ENCODE peak calls at places on chromosomes 3 and 15, in four cellular contexts. T is A549, U is K562, H is GM12878. P is an unnamed sample.

GRCh38 chr3:106740116-106740515 is 637.1 kb upstream of the CCDC54 start:
- DNase-seq in H (no peak), T (no peak), U (no peak), P (no peak)

GRCh38 chr3:36403661-36404060 is 23.4 kb downstream of the STAC start:
- DNase-seq in U (no peak), H (no peak), T (no peak), P (no peak)

GRCh38 chr3:133440652-133441051 is 40.8 kb downstream of the BFSP2 start:
- DNase-seq in T (no peak), H (no peak), U (no peak), P (no peak)

GRCh38 chr3:69698728-69699127 is 40.5 kb upstream of the MITF start:
- DNase-seq in H (no peak), T (no peak), U (no peak), P (no peak)

GRCh38 chr3:137709011-137709601 is 55.0 kb upstream of the SOX14 start:
- DNase-seq in U (no peak), T (peak), H (no peak), P (peak)

GRCh38 chr3:129633751-129634481 is 27.4 kb upstream of the PLXND1 start:
- DNase-seq in U (no peak), T (no peak), H (no peak), P (peak)

GRCh38 chr3:70067860-70068479 is 68.4 kb downstream of the SAMMSON start:
- DNase-seq in H (no peak), U (no peak), T (no peak), P (no peak)

GRCh38 chr3:112378989-112379692 is 46.2 kb downstream of the CD200 start:
- DNase-seq in T (no peak), U (no peak), H (no peak), P (no peak)

GRCh38 chr3:88180398-88180999 is 30.7 kb downstream of the C3orf38 start:
- DNase-seq in T (peak), H (peak), U (no peak), P (peak)

DNA sequence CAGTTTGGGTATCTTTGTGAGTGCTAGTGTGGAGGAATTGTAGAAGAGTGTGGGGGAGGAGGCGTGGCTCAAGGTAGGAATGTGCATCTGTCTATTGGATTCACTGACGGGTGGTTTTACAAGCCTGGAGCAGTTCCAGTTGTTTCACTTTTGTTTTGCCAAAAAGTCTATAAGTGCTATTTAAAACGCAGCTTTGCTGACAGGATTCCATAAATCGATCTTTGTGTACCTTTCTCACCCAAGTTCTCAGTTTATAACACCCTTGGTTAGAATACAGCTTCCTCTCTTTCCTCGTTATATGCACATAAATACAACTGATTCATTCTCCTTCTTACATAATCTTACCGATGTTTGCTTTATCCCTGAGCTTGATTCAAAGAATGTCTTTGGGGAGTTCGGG is 123.2 kb upstream of the UBE2E2 start:
- DNase-seq in H (no peak), U (no peak), T (peak), P (no peak)
- TF ChIP-seq RCOR1 in H (no peak), U (no peak), T (no peak), P (no peak)

GRCh38 chr3:145854486-145854885 is 306.5 kb downstream of the PLOD2 start:
- DNase-seq in T (no peak), H (no peak), U (no peak), P (no peak)
- TF ChIP-seq MAX in T (no peak), H (no peak), U (no peak), P (no peak)

GRCh38 chr3:109112946-109113345 is 5.0 kb downstream of the MORC1 start:
- DNase-seq in T (no peak), U (no peak), H (no peak), P (no peak)

GRCh38 chr3:109113361-109113760 is 4.6 kb downstream of the MORC1 start:
- DNase-seq in H (no peak), T (no peak), U (no peak), P (no peak)

GRCh38 chr3:109114746-109115145 is 3.2 kb downstream of the MORC1 start:
- DNase-seq in H (no peak), T (no peak), U (no peak), P (no peak)

GRCh38 chr3:109117939-109118338 is at the start of gene MORC1:
- DNase-seq in H (no peak), U (peak), T (no peak), P (no peak)

DNA sequence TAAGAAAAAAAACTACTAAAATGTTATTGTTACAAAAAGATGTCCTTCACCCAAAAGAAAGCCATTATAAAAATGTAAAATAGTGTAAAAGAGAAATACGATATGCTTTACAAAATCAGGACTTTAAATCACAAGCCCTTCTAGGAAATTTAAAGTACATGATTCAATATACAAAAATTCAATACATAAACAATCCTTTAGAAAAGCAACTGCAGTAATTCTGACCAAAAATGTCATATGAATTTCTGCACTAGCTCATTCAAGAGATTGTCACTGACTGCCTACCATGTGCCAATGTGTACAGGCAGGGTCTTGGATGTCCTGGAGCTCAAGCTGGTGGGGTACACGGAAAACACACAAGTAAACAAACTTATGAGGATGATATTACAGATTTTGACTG is 2.5 kb downstream of the MORC1 start:
- DNase-seq in T (no peak), U (no peak), H (no peak), P (no peak)
- TF ChIP-seq CHD2 in T (no peak), U (no peak), H (no peak), P (no peak)

DNA sequence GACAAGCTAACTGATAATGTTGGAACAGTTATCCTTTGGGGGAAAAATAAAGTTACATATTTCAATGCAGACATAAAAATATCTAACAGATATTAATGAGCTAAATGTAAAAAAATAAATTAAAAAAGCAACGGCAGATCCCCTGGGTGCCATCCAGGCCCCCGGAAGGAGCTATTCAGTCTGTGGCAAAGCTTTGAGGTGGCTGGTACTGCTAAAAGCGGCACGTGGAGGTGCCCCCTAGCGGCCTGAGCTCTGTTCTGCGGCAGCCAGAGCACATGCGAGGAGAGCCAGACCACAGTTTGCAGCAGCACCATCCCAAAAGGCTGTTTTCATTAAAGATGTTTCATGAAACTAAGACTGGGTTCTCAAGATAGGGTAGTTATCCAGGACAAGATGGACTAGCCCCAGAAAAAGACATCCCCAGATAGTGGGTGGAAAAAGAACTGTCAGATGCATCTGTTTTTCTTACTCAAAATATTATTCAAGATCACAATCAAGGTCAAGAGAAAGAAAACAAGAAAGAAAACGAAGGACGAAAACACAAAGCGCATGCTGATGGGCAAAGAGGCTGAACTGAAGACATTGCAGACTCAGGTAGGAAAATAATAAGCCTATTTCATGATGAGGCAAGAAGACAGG is 18.7 kb downstream of the AP3S2 start:
- DNase-seq in H (no peak), U (peak), T (peak), P (peak)
- TF ChIP-seq RCOR1 in H (no peak), U (no peak), T (no peak), P (no peak)

GRCh38 chr3:64717872-64718613 is 30.2 kb upstream of the ADAMTS9 start:
- DNase-seq in T (no peak), H (no peak), U (peak), P (no peak)
- TF ChIP-seq MAX in T (no peak), H (no peak), U (no peak), P (no peak)

GRCh38 chr3:102084712-102085111 is 235.4 kb downstream of the NFKBIZ start:
- DNase-seq in T (no peak), H (no peak), U (no peak), P (no peak)
- TF ChIP-seq CHD2 in T (no peak), H (no peak), U (no peak), P (no peak)

GRCh38 chr3:119588112-119588511 is 8.8 kb downstream of the ADPRH start:
- DNase-seq in U (no peak), T (no peak), H (no peak), P (no peak)
- TF ChIP-seq RCOR1 in U (no peak), T (no peak), H (no peak), P (no peak)

GRCh38 chr15:65376767-65377104 is 1.1 kb downstream of the IGDCC3 start:
- DNase-seq in U (no peak), H (no peak), T (no peak), P (no peak)
- TF ChIP-seq MAX in U (no peak), H (no peak), T (no peak), P (no peak)

P was measured in SK-N-SH.